ENCODE peak calls at places on chromosomes 11 and 22, in four cellular contexts. S is nucleus accumbens, K is type B pancreatic cell, M is GM04504. G is an unnamed sample.

GRCh38 chr11:111635706-111636045 is 33.4 kb downstream of the SIK2 start:
- DNase-seq in S (no peak), K (no peak), M (no peak), G (peak)

GRCh38 chr11:55714982-55715888 is 53.2 kb downstream of the OR4C6 start:
- DNase-seq in S (no peak), K (no peak), M (no peak), G (no peak)

GRCh38 chr11:64874841-64875240 is 3.6 kb downstream of the EHD1 start:
- DNase-seq in S (no peak), K (no peak), M (no peak), G (no peak)

GRCh38 chr11:76329983-76330382 is 50.9 kb downstream of the THAP12 start:
- DNase-seq in S (no peak), K (peak), M (no peak), G (no peak)

GRCh38 chr22:49531533-49531895 is 296.2 kb downstream of the BRD1 start:
- DNase-seq in S (no peak), K (no peak), M (no peak), G (no peak)

GRCh38 chr11:73640567-73640966 is 5.8 kb upstream of the PLEKHB1 start:
- DNase-seq in S (no peak), K (no peak), M (no peak), G (no peak)

GRCh38 chr11:67026941-67027340 is 4.0 kb downstream of the SYT12 start:
- DNase-seq in S (no peak), K (no peak), M (no peak), G (no peak)

GRCh38 chr11:116199182-116199581 is 573.6 kb downstream of the BUD13 start:
- DNase-seq in S (no peak), K (no peak), M (no peak), G (no peak)

GRCh38 chr22:49995413-49996191 is 17.0 kb downstream of the IL17REL start:
- DNase-seq in S (no peak), K (no peak), M (no peak), G (no peak)

GRCh38 chr22:27895600-27895999 is 23.5 kb downstream of the PITPNB start:
- DNase-seq in S (no peak), K (no peak), M (no peak), G (no peak)

GRCh38 chr11:61814242-61814957 is 2.4 kb downstream of the FADS1 start:
- DNase-seq in S (peak), K (no peak), M (no peak), G (no peak)

GRCh38 chr11:15865212-15865987 is 490.9 kb downstream of the SOX6 start:
- DNase-seq in S (no peak), K (no peak), M (no peak), G (no peak)

GRCh38 chr11:7278314-7278917 is 26.7 kb downstream of the SYT9 start:
- DNase-seq in S (no peak), K (no peak), M (no peak), G (peak)

GRCh38 chr11:85826096-85826855 is 15.3 kb upstream of the SYTL2 start:
- DNase-seq in S (no peak), K (no peak), M (no peak), G (no peak)

GRCh38 chr11:125883375-125883774 is 4.1 kb upstream of the HYLS1 start:
- DNase-seq in S (no peak), K (no peak), M (no peak), G (no peak)

GRCh38 chr22:28952857-28953256 is 69.5 kb downstream of the ZNRF3 start:
- DNase-seq in S (no peak), K (no peak), M (no peak), G (no peak)

GRCh38 chr11:45725776-45726606 is 60.6 kb upstream of the CHST1 start:
- DNase-seq in S (no peak), K (no peak), M (no peak), G (no peak)

GRCh38 chr22:30830907-30831306 is 136.2 kb downstream of the OSBP2 start:
- DNase-seq in S (no peak), K (no peak), M (peak), G (peak)

GRCh38 chr11:197741-198235 is 4.9 kb downstream of the SCGB1C1 start:
- DNase-seq in S (no peak), K (no peak), M (no peak), G (no peak)

GRCh38 chr11:75152090-75152489 is 1.2 kb downstream of the SLCO2B1 start:
- DNase-seq in S (no peak), K (no peak), M (no peak), G (no peak)

GRCh38 chr11:101166038-101166437 is 36.4 kb upstream of the PGR start:
- DNase-seq in S (no peak), K (no peak), M (no peak), G (no peak)

GRCh38 chr22:49208768-49209252 is 618.9 kb downstream of the BRD1 start:
- DNase-seq in S (no peak), K (peak), M (no peak), G (no peak)

GRCh38 chr22:31650391-31650790 is 11.6 kb downstream of the PISD start:
- DNase-seq in S (no peak), K (no peak), M (peak), G (peak)

GRCh38 chr11:100789500-100789899 is 102.4 kb downstream of the ARHGAP42 start:
- DNase-seq in S (no peak), K (no peak), M (no peak), G (no peak)

GRCh38 chr22:20522134-20522827 is 14.9 kb downstream of the MED15 start:
- DNase-seq in S (no peak), K (no peak), M (no peak), G (no peak)

GRCh38 chr11:68974421-68975194 is 6.2 kb downstream of the MRGPRD start:
- DNase-seq in S (no peak), K (no peak), M (no peak), G (no peak)

GRCh38 chr11:45180888-45181594 is 34.6 kb downstream of the PRDM11 start:
- DNase-seq in S (no peak), K (peak), M (no peak), G (no peak)

GRCh38 chr22:44409211-44409648 is 88.8 kb downstream of the RTL6 start:
- DNase-seq in S (no peak), K (no peak), M (no peak), G (no peak)

GRCh38 chr11:46293616-46294015 is 16.2 kb downstream of the CREB3L1 start:
- DNase-seq in S (no peak), K (no peak), M (peak), G (peak)

GRCh38 chr11:44731685-44732411 is 5.1 kb downstream of the TSPAN18 start:
- DNase-seq in S (no peak), K (no peak), M (no peak), G (no peak)

GRCh38 chr22:30763815-30764686 is 69.4 kb downstream of the OSBP2 start:
- DNase-seq in S (peak), K (no peak), M (peak), G (peak)

G was measured in AG09319.